ENCODE peak calls at places on chromosomes 5 and 9, in six cellular contexts. One of them, this sample, is unnamed.

GRCh38 chr9:7121055-7121454 is 363.3 kb downstream of the KDM4C start:
- DNase-seq in PC-9: no peak
- DNase-seq in fibroblast of lung: no peak
- DNase-seq in lower lobe of right lung: no peak
- DNase-seq in gastrocnemius medialis: no peak
- DNase-seq in heart left ventricle: no peak
- DNase-seq in this sample: no peak

GRCh38 chr5:143682788-143683419 is 129.1 kb upstream of the HMHB1 start:
- DNase-seq in PC-9: no peak
- DNase-seq in heart left ventricle: no peak
- DNase-seq in fibroblast of lung: no peak
- DNase-seq in lower lobe of right lung: no peak
- DNase-seq in gastrocnemius medialis: no peak
- DNase-seq in this sample: no peak

GRCh38 chr5:163506726-163507125 is 1.3 kb downstream of the MAT2B start:
- DNase-seq in fibroblast of lung: peak
- DNase-seq in gastrocnemius medialis: no peak
- DNase-seq in heart left ventricle: no peak
- DNase-seq in lower lobe of right lung: no peak
- DNase-seq in PC-9: no peak
- DNase-seq in this sample: no peak

GRCh38 chr5:73266309-73266708 is 93.3 kb downstream of the TMEM174 start:
- DNase-seq in PC-9: no peak
- DNase-seq in fibroblast of lung: no peak
- DNase-seq in heart left ventricle: no peak
- DNase-seq in lower lobe of right lung: no peak
- DNase-seq in gastrocnemius medialis: no peak
- DNase-seq in this sample: no peak

GRCh38 chr9:87179556-87180340 is 232.4 kb upstream of the GAS1 start:
- DNase-seq in PC-9: no peak
- DNase-seq in heart left ventricle: no peak
- DNase-seq in lower lobe of right lung: no peak
- DNase-seq in gastrocnemius medialis: no peak
- DNase-seq in fibroblast of lung: no peak
- DNase-seq in this sample: peak

GRCh38 chr9:132171702-132172101 is 9.8 kb downstream of the NTNG2 start:
- DNase-seq in heart left ventricle: no peak
- DNase-seq in lower lobe of right lung: no peak
- DNase-seq in PC-9: no peak
- DNase-seq in fibroblast of lung: no peak
- DNase-seq in gastrocnemius medialis: no peak
- DNase-seq in this sample: no peak

GRCh38 chr5:157820593-157821252 is 38.2 kb downstream of the CLINT1 start:
- DNase-seq in heart left ventricle: no peak
- DNase-seq in gastrocnemius medialis: no peak
- DNase-seq in PC-9: no peak
- DNase-seq in lower lobe of right lung: no peak
- DNase-seq in fibroblast of lung: peak
- DNase-seq in this sample: no peak

GRCh38 chr5:133924221-133924920 is 44.1 kb downstream of the C5orf15 start:
- DNase-seq in fibroblast of lung: no peak
- DNase-seq in lower lobe of right lung: no peak
- DNase-seq in gastrocnemius medialis: no peak
- DNase-seq in heart left ventricle: no peak
- DNase-seq in PC-9: no peak
- DNase-seq in this sample: no peak

GRCh38 chr9:93952784-93953491 is 2.2 kb downstream of the BARX1 start:
- DNase-seq in PC-9: no peak
- DNase-seq in lower lobe of right lung: no peak
- DNase-seq in gastrocnemius medialis: no peak
- DNase-seq in heart left ventricle: no peak
- DNase-seq in fibroblast of lung: no peak
- DNase-seq in this sample: no peak

GRCh38 chr5:54251981-54252380 is 58.4 kb downstream of the ARL15 start:
- DNase-seq in gastrocnemius medialis: no peak
- DNase-seq in fibroblast of lung: no peak
- DNase-seq in heart left ventricle: no peak
- DNase-seq in lower lobe of right lung: no peak
- DNase-seq in PC-9: no peak
- DNase-seq in this sample: peak

GRCh38 chr5:17928571-17928970 is 294.3 kb downstream of the TAF11L14 start:
- DNase-seq in gastrocnemius medialis: no peak
- DNase-seq in PC-9: no peak
- DNase-seq in fibroblast of lung: no peak
- DNase-seq in heart left ventricle: no peak
- DNase-seq in lower lobe of right lung: no peak
- DNase-seq in this sample: peak

GRCh38 chr5:122726990-122727616 is 47.8 kb upstream of the SNX2 start:
- DNase-seq in gastrocnemius medialis: no peak
- DNase-seq in fibroblast of lung: peak
- DNase-seq in lower lobe of right lung: no peak
- DNase-seq in heart left ventricle: no peak
- DNase-seq in PC-9: no peak
- DNase-seq in this sample: no peak

GRCh38 chr9:114317665-114318357 is 5.1 kb upstream of the ORM1 start:
- DNase-seq in gastrocnemius medialis: no peak
- DNase-seq in heart left ventricle: no peak
- DNase-seq in PC-9: no peak
- DNase-seq in fibroblast of lung: peak
- DNase-seq in lower lobe of right lung: no peak
- DNase-seq in this sample: no peak

GRCh38 chr9:92438900-92439526 is 14.7 kb upstream of the OMD start:
- DNase-seq in lower lobe of right lung: no peak
- DNase-seq in gastrocnemius medialis: no peak
- DNase-seq in heart left ventricle: no peak
- DNase-seq in PC-9: no peak
- DNase-seq in fibroblast of lung: peak
- DNase-seq in this sample: no peak

DNA sequence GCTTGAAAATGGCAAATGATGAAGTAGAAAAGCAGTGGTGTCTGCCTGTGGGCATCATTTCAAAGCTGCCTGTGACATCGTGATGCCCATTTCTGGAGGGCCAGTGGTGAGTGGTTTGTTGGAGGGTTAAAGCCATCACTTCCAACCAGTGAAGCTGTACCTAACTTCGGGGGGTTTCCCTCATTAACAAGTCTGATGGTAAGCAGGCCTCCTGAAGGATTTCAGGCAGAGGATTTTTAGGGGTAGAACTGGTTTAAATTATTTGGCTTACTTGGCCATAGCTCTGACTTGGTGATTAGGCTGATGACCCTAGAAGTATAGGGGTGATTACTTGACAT is 10.7 kb downstream of the TNFAIP8 start:
- DNase-seq in fibroblast of lung: no peak
- DNase-seq in lower lobe of right lung: no peak
- DNase-seq in heart left ventricle: no peak
- DNase-seq in gastrocnemius medialis: no peak
- DNase-seq in PC-9: no peak
- DNase-seq in this sample: no peak
- H3K27ac ChIP-seq in fibroblast of lung: no peak
- H3K27ac ChIP-seq in lower lobe of right lung: no peak
- H3K27ac ChIP-seq in heart left ventricle: no peak
- H3K27ac ChIP-seq in gastrocnemius medialis: no peak
- H3K27ac ChIP-seq in PC-9: no peak
- H3K27ac ChIP-seq in this sample: peak

DNA sequence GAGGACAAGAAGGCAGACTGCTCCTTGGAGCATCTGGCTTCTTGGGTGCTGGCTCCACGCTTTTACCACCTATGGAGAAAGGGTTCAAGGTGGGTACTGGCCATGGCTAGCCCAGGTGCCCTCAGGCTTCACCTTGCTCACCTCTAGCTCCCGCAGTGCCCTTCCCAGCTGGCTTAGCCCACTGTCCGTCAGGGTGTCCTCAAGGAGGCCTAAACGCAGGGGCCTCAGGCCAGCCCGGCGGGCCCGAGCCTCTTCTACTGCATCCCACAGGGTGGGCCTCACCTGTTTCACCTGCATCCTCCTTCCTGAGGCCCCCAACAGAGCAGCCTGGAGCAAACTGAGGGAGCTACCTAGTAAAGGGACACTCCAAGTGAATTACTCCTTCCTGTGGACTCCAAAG is 9.1 kb downstream of the SLC35A4 start:
- DNase-seq in PC-9: no peak
- DNase-seq in fibroblast of lung: no peak
- DNase-seq in gastrocnemius medialis: no peak
- DNase-seq in heart left ventricle: no peak
- DNase-seq in lower lobe of right lung: no peak
- DNase-seq in this sample: no peak
- H3K27ac ChIP-seq in PC-9: peak
- H3K27ac ChIP-seq in fibroblast of lung: no peak
- H3K27ac ChIP-seq in gastrocnemius medialis: peak
- H3K27ac ChIP-seq in heart left ventricle: peak
- H3K27ac ChIP-seq in lower lobe of right lung: peak
- H3K27ac ChIP-seq in this sample: no peak

DNA sequence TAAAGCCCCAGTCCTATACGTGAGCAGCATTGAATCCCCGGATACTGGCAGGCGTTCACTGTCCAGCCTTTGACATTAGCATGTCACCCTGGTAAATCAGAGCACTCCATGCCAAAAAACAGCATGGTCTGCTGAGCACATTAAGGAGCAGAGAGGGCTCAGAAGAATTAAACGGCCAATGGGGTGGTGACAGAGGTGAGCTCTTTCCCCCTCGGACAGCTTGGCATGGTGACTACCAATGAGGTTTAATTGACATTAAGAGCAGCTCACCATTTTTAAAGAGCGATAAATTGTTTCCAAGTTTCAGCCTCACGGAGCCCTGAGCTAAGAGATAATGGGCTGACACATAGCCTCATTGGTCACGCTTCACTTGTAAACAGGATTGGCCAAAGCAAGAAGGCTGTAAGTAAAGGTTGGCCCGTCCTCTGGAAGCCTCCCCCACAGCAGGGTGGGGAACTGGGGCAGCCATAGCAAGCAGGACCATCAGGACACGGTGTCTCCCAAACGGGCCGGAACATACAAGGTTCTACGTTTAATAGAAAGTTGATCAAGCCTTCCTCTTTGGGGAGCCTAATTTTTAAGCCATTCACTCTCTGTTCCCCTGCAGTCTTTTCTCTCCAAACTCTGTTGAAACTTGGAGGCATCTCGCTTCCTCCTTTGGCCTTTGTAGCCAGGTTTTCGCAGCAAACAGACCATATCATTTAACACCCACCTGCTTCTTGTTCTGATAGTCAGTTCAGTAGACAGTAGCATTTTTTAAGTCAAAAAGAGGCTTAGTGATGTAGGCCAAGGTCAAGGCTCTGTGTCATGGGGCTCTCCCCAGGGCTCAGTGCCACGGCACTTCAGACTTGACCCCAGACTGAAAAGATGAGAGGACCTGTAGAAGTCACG is 25.9 kb downstream of the QRFP start:
- DNase-seq in gastrocnemius medialis: no peak
- DNase-seq in fibroblast of lung: no peak
- DNase-seq in lower lobe of right lung: no peak
- DNase-seq in PC-9: no peak
- DNase-seq in heart left ventricle: peak
- DNase-seq in this sample: no peak
- H3K27ac ChIP-seq in gastrocnemius medialis: no peak
- H3K27ac ChIP-seq in fibroblast of lung: no peak
- H3K27ac ChIP-seq in lower lobe of right lung: no peak
- H3K27ac ChIP-seq in PC-9: no peak
- H3K27ac ChIP-seq in heart left ventricle: peak
- H3K27ac ChIP-seq in this sample: no peak

GRCh38 chr9:109241931-109242330 is 74.9 kb upstream of the FRRS1L start:
- DNase-seq in gastrocnemius medialis: no peak
- DNase-seq in fibroblast of lung: no peak
- DNase-seq in PC-9: no peak
- DNase-seq in heart left ventricle: no peak
- DNase-seq in lower lobe of right lung: no peak
- DNase-seq in this sample: no peak

GRCh38 chr9:109246533-109246932 is 74.3 kb downstream of the EPB41L4B start:
- DNase-seq in heart left ventricle: no peak
- DNase-seq in PC-9: no peak
- DNase-seq in lower lobe of right lung: no peak
- DNase-seq in gastrocnemius medialis: no peak
- DNase-seq in fibroblast of lung: no peak
- DNase-seq in this sample: no peak

GRCh38 chr9:109242751-109243150 is 75.7 kb upstream of the FRRS1L start:
- DNase-seq in fibroblast of lung: no peak
- DNase-seq in lower lobe of right lung: no peak
- DNase-seq in heart left ventricle: no peak
- DNase-seq in gastrocnemius medialis: no peak
- DNase-seq in PC-9: no peak
- DNase-seq in this sample: no peak

GRCh38 chr9:109245300-109245897 is 75.5 kb downstream of the EPB41L4B start:
- DNase-seq in heart left ventricle: no peak
- DNase-seq in gastrocnemius medialis: peak
- DNase-seq in PC-9: no peak
- DNase-seq in fibroblast of lung: no peak
- DNase-seq in lower lobe of right lung: no peak
- DNase-seq in this sample: no peak

GRCh38 chr9:109244179-109245132 is 76.4 kb downstream of the EPB41L4B start:
- DNase-seq in gastrocnemius medialis: peak
- DNase-seq in PC-9: peak
- DNase-seq in heart left ventricle: peak
- DNase-seq in fibroblast of lung: peak
- DNase-seq in lower lobe of right lung: peak
- DNase-seq in this sample: no peak
- H3K27ac ChIP-seq in gastrocnemius medialis: peak
- H3K27ac ChIP-seq in PC-9: no peak
- H3K27ac ChIP-seq in heart left ventricle: no peak
- H3K27ac ChIP-seq in fibroblast of lung: no peak
- H3K27ac ChIP-seq in lower lobe of right lung: no peak
- H3K27ac ChIP-seq in this sample: no peak

GRCh38 chr9:110536802-110537201 is 42.7 kb downstream of the SVEP1 start:
- DNase-seq in heart left ventricle: no peak
- DNase-seq in gastrocnemius medialis: no peak
- DNase-seq in PC-9: no peak
- DNase-seq in lower lobe of right lung: no peak
- DNase-seq in fibroblast of lung: peak
- DNase-seq in this sample: no peak

GRCh38 chr9:110532908-110533665 is 46.5 kb downstream of the SVEP1 start:
- DNase-seq in heart left ventricle: no peak
- DNase-seq in lower lobe of right lung: no peak
- DNase-seq in gastrocnemius medialis: no peak
- DNase-seq in fibroblast of lung: no peak
- DNase-seq in PC-9: no peak
- DNase-seq in this sample: no peak

GRCh38 chr9:110541950-110542349 is 37.6 kb downstream of the SVEP1 start:
- DNase-seq in PC-9: no peak
- DNase-seq in lower lobe of right lung: no peak
- DNase-seq in gastrocnemius medialis: no peak
- DNase-seq in fibroblast of lung: peak
- DNase-seq in heart left ventricle: no peak
- DNase-seq in this sample: no peak

GRCh38 chr9:110538621-110539020 is 40.9 kb downstream of the SVEP1 start:
- DNase-seq in fibroblast of lung: no peak
- DNase-seq in gastrocnemius medialis: no peak
- DNase-seq in lower lobe of right lung: no peak
- DNase-seq in heart left ventricle: no peak
- DNase-seq in PC-9: no peak
- DNase-seq in this sample: no peak

GRCh38 chr9:110538169-110538568 is 41.4 kb downstream of the SVEP1 start:
- DNase-seq in lower lobe of right lung: no peak
- DNase-seq in gastrocnemius medialis: no peak
- DNase-seq in fibroblast of lung: peak
- DNase-seq in heart left ventricle: no peak
- DNase-seq in PC-9: no peak
- DNase-seq in this sample: no peak
- H3K27ac ChIP-seq in lower lobe of right lung: no peak
- H3K27ac ChIP-seq in gastrocnemius medialis: peak
- H3K27ac ChIP-seq in fibroblast of lung: peak
- H3K27ac ChIP-seq in heart left ventricle: no peak
- H3K27ac ChIP-seq in PC-9: no peak
- H3K27ac ChIP-seq in this sample: no peak

This sample was measured in epithelial cell of prostate.